ENCODE peak calls at places on chromosomes 7 and 10, in eight cellular contexts. Q is heart left ventricle; T is retina; L is KG1; D is activated naive CD4-positive, alpha-beta T cell treated with Interleukin-2 at 50 U/mL for 16 hours; R is ovary; S is activated T-cell treated with anti-CD3 and anti-CD28 coated beads for 4 hours; U is fibroblast of pulmonary artery. W is an unnamed sample.

GRCh38 chr7:68936501-68936900 is 661.8 kb upstream of the AUTS2 start:
- DNase-seq in T (no peak), U (no peak), S (no peak), D (no peak), R (no peak), L (no peak), Q (no peak), W (no peak)

GRCh38 chr10:35875281-35875680 is 233.2 kb upstream of the FZD8 start:
- DNase-seq in R (no peak), D (no peak), S (no peak), L (no peak), U (peak), Q (no peak), T (peak), W (no peak)

GRCh38 chr10:71302874-71303568 is 16.0 kb upstream of the SLC29A3 start:
- DNase-seq in S (no peak), Q (no peak), D (no peak), U (peak), L (peak), R (no peak), T (peak), W (no peak)

GRCh38 chr7:137990251-137990901 is 11.5 kb downstream of the CREB3L2 start:
- DNase-seq in L (no peak), S (no peak), D (no peak), R (no peak), T (no peak), Q (no peak), U (peak), W (no peak)

GRCh38 chr10:122362621-122363020 is 11.9 kb upstream of the PLEKHA1 start:
- DNase-seq in U (no peak), R (no peak), S (no peak), T (no peak), L (no peak), D (no peak), Q (no peak), W (no peak)

GRCh38 chr10:8389630-8390029 is 335.1 kb downstream of the GATA3 start:
- DNase-seq in Q (no peak), S (no peak), D (no peak), L (no peak), R (no peak), T (no peak), U (no peak), W (no peak)

GRCh38 chr10:75399461-75400162 is 2.0 kb downstream of the ZNF503 start:
- DNase-seq in Q (peak), S (peak), R (peak), U (peak), L (peak), D (peak), T (peak), W (peak)

GRCh38 chr7:79868010-79868409 is 266.6 kb upstream of the GNAI1 start:
- DNase-seq in U (peak), S (no peak), R (no peak), D (no peak), L (no peak), Q (no peak), T (no peak), W (no peak)

GRCh38 chr10:98030093-98030821 is at the start of gene CRTAC1:
- DNase-seq in U (peak), S (no peak), D (no peak), R (peak), L (no peak), Q (peak), T (peak), W (peak)

GRCh38 chr10:106942035-106942662 is 222.4 kb downstream of the SORCS1 start:
- DNase-seq in R (no peak), S (no peak), L (no peak), Q (no peak), D (no peak), T (no peak), U (no peak), W (no peak)

GRCh38 chr10:1292611-1293021 is 236.4 kb downstream of the WDR37 start:
- DNase-seq in L (no peak), S (no peak), U (no peak), T (peak), D (no peak), R (no peak), Q (peak), W (no peak)

GRCh38 chr10:118310822-118311221 is 31.3 kb downstream of the FAM204A start:
- DNase-seq in T (no peak), U (peak), Q (no peak), S (no peak), L (no peak), R (no peak), D (no peak), W (no peak)

GRCh38 chr7:1720325-1720724 is 50.2 kb downstream of the ELFN1 start:
- DNase-seq in L (no peak), S (no peak), D (no peak), U (no peak), R (no peak), T (no peak), Q (no peak), W (no peak)

W was measured in colonic mucosa.